ENCODE peak calls at places on chromosomes 7 and 10, in five cellular contexts. S, H, W, N and M are unnamed samples.

GRCh38 chr10:69639291-69640195 is 9.5 kb downstream of the FAM241B start:
- DNase-seq in S (peak), H (peak), W (peak), N (peak), M (peak)

GRCh38 chr7:117949232-117949631 is 76.0 kb upstream of the CTTNBP2 start:
- DNase-seq in S (peak), H (no peak), W (no peak), N (no peak), M (no peak)

GRCh38 chr10:77245953-77246352 is 391.7 kb downstream of the KCNMA1 start:
- DNase-seq in S (no peak), H (no peak), W (no peak), N (no peak), M (no peak)

GRCh38 chr10:13712799-13713581 is 126.2 kb downstream of the PRPF18 start:
- DNase-seq in S (peak), H (peak), W (no peak), N (peak), M (peak)

GRCh38 chr10:129272859-129273258 is 194.2 kb upstream of the MGMT start:
- DNase-seq in S (no peak), H (no peak), W (no peak), N (no peak), M (no peak)

GRCh38 chr7:100914879-100915442 is 19.3 kb upstream of the ACHE start:
- DNase-seq in S (no peak), H (no peak), W (no peak), N (peak), M (no peak)

GRCh38 chr7:3149231-3149960 is 105.7 kb upstream of the CARD11 start:
- DNase-seq in S (no peak), H (no peak), W (no peak), N (peak), M (no peak)

GRCh38 chr7:116271980-116272886 is 61.9 kb downstream of the TES start:
- DNase-seq in S (peak), H (peak), W (no peak), N (no peak), M (peak)

GRCh38 chr10:8053446-8054242 is 844 bp upstream of the GATA3 start:
- DNase-seq in S (peak), H (peak), W (peak), N (peak), M (peak)

GRCh38 chr10:101570764-101571572 is 17.1 kb downstream of the POLL start:
- DNase-seq in S (no peak), H (no peak), W (no peak), N (no peak), M (no peak)

GRCh38 chr10:35369049-35369760 is 32.9 kb downstream of the CCNY start:
- DNase-seq in S (no peak), H (no peak), W (no peak), N (no peak), M (no peak)

GRCh38 chr10:31153692-31154091 is 122.0 kb upstream of the ZNF438 start:
- DNase-seq in S (no peak), H (no peak), W (no peak), N (no peak), M (no peak)

GRCh38 chr10:79446451-79447020 is 1.1 kb upstream of the ZCCHC24 start:
- DNase-seq in S (peak), H (peak), W (peak), N (peak), M (no peak)

GRCh38 chr10:73906524-73907447 is 4.1 kb upstream of the PLAU start:
- DNase-seq in S (peak), H (peak), W (no peak), N (no peak), M (peak)

GRCh38 chr10:130021373-130021950 is 57.4 kb upstream of the EBF3 start:
- DNase-seq in S (no peak), H (no peak), W (no peak), N (no peak), M (peak)

GRCh38 chr7:18593602-18594279 is 98.2 kb downstream of the HDAC9 start:
- DNase-seq in S (no peak), H (no peak), W (no peak), N (no peak), M (no peak)

GRCh38 chr7:157791261-157791660 is 454.5 kb downstream of the DNAJB6 start:
- DNase-seq in S (no peak), H (no peak), W (no peak), N (no peak), M (no peak)

GRCh38 chr10:58516118-58516517 is 3.4 kb downstream of the BICC1 start:
- DNase-seq in S (peak), H (no peak), W (no peak), N (no peak), M (no peak)

GRCh38 chr10:77836299-77836820 is 90.2 kb downstream of the DLG5 start:
- DNase-seq in S (no peak), H (peak), W (peak), N (peak), M (no peak)

GRCh38 chr7:226281-226882 is 34.0 kb downstream of the FAM20C start:
- DNase-seq in S (peak), H (no peak), W (no peak), N (no peak), M (no peak)

GRCh38 chr7:132817844-132818427 is 241.7 kb upstream of the PLXNA4 start:
- DNase-seq in S (no peak), H (no peak), W (no peak), N (no peak), M (no peak)

GRCh38 chr10:14578060-14578952 is 196.4 kb downstream of the FAM107B start:
- DNase-seq in S (peak), H (no peak), W (no peak), N (no peak), M (no peak)

GRCh38 chr7:711967-712600 is 14.4 kb upstream of the DNAAF5 start:
- DNase-seq in S (no peak), H (no peak), W (no peak), N (peak), M (no peak)

GRCh38 chr10:103542764-103543616 is 49.5 kb downstream of the NEURL1 start:
- DNase-seq in S (no peak), H (peak), W (no peak), N (peak), M (no peak)

GRCh38 chr10:4450981-4451501 is 375.0 kb upstream of the AKR1E2 start:
- DNase-seq in S (no peak), H (no peak), W (no peak), N (no peak), M (peak)

GRCh38 chr10:23402856-23403255 is 36.0 kb upstream of the OTUD1 start:
- DNase-seq in S (no peak), H (no peak), W (no peak), N (no peak), M (no peak)

GRCh38 chr10:76382381-76382851 is 951.0 kb downstream of the LRMDA start:
- DNase-seq in S (no peak), H (no peak), W (no peak), N (no peak), M (peak)

GRCh38 chr10:20473361-20473760 is 423.8 kb downstream of the NEBL start:
- DNase-seq in S (no peak), H (no peak), W (no peak), N (no peak), M (no peak)

GRCh38 chr10:61918140-61918539 is 16.6 kb downstream of the ARID5B start:
- DNase-seq in S (no peak), H (no peak), W (no peak), N (no peak), M (no peak)

GRCh38 chr7:28621369-28621807 is 209.1 kb downstream of the CREB5 start:
- DNase-seq in S (peak), H (no peak), W (no peak), N (no peak), M (no peak)

DNA sequence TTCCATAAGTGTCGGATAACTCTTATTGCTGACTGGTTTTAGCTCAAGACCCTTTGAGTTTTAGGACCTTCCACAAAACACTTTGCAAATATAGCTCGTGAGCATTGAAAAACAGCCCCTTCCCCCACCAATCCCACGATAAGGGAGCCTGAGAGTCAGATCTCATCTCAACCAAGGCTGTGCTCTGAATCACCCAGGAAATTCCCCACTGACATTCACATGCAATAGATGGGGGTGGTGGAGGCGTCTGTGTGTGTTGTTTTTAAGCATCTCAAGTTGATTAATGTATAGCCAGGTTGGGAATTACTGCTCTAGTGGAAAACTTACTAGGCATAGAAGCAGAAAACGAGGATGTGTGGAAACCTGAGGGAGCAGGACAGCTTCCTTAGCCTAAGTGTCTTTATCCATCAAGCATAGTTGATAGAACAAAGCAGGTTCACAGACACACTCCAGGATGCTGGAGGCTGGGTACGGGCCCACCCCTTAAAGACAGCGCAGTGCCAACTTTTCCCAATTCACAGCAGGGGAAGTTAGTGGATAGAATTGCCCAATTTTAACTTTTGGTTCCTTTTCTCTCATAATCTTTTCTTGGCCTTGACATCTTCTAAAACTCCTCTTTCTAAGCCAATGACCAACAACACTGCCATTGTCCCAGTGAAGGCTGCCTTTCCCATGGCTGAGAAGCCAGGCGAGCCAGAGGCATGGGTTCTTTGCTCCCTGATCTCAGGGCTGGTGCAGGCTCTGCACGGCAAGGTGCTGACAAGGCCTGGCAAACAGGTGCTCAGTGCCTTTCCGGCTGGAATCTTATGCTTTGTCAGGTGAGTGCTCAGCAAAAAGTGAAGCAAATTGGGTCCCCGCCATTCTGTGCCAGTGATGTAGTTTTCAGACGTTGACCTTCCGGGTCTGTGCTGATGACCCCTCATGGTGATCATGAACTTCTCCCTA is 98.5 kb upstream of the INSIG1 start:
- DNase-seq in S (no peak), H (no peak), W (no peak), N (no peak), M (no peak)
- TF ChIP-seq CTCF in S (no peak), H (no peak), W (no peak), N (no peak), M (no peak)

GRCh38 chr10:110336111-110336721 is 31.5 kb upstream of the SMNDC1 start:
- DNase-seq in S (no peak), H (no peak), W (no peak), N (no peak), M (peak)

GRCh38 chr10:110337906-110338305 is 33.2 kb upstream of the SMNDC1 start:
- DNase-seq in S (no peak), H (no peak), W (no peak), N (no peak), M (no peak)

GRCh38 chr10:110340122-110340521 is 35.4 kb upstream of the SMNDC1 start:
- DNase-seq in S (no peak), H (no peak), W (no peak), N (no peak), M (no peak)

GRCh38 chr10:110335314-110336064 is 30.8 kb upstream of the SMNDC1 start:
- DNase-seq in S (no peak), H (no peak), W (no peak), N (no peak), M (no peak)

GRCh38 chr10:110337401-110337800 is 32.7 kb upstream of the SMNDC1 start:
- DNase-seq in S (no peak), H (no peak), W (no peak), N (no peak), M (no peak)
- TF ChIP-seq CTCF in S (no peak), H (no peak), W (no peak), N (no peak), M (no peak)

GRCh38 chr7:143395187-143396149 is 13.2 kb downstream of the EPHA1 start:
- DNase-seq in S (no peak), H (no peak), W (no peak), N (no peak), M (no peak)
- TF ChIP-seq CTCF in S (no peak), H (no peak), W (no peak), N (no peak), M (peak)

GRCh38 chr7:21300692-21301091 is 127.2 kb upstream of the SP4 start:
- DNase-seq in S (peak), H (no peak), W (no peak), N (no peak), M (no peak)
- TF ChIP-seq CTCF in S (peak), H (no peak), W (no peak), N (peak), M (no peak)

DNA sequence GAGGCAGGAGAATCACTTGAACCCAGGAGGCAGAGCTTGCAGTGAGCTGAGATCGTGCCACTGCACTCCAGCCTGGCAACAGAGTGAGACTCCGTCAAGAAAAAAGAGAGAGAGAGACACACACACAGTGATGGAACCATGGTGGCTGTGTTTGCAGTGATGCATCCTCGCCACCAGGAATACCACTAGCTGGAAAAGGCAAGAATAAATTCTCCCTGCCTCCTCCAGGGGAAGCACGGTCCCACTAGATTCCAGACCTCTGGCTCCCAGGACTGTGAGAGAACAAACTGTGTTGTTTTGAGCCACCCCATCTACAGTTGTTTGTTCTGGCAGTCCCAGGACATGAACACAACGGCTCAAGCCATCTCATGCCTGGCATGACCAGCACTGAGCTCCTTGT is 320.3 kb upstream of the FOXK1 start:
- DNase-seq in S (no peak), H (no peak), W (no peak), N (no peak), M (no peak)
- TF ChIP-seq CTCF in S (no peak), H (no peak), W (no peak), N (no peak), M (no peak)

DNA sequence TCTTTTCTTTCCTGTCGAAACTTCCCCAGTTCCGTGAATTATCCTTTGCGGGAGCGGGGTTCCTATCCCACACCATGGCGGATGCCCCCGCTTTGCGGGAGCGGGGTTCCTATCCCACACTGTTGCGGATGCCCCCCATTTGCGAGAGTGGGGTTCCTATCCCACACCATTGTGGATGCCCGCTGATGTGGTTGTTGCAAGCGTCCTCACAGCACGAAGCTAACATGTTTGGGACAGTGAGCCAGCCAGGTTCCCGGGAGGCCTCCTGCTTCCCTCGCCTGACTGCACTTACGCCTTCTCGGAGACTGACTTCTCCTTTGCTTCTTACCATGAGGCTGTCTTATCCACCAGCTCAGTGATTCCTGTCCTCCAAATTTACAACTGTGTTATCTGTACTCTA is 134.7 kb downstream of the VIPR2 start:
- DNase-seq in S (no peak), H (no peak), W (no peak), N (no peak), M (no peak)
- TF ChIP-seq CTCF in S (no peak), H (no peak), W (no peak), N (no peak), M (no peak)

GRCh38 chr7:136168021-136168420 is 190.9 kb upstream of the MTPN start:
- DNase-seq in S (no peak), H (no peak), W (no peak), N (no peak), M (no peak)
- TF ChIP-seq CTCF in S (no peak), H (no peak), W (no peak), N (no peak), M (no peak)